ENCODE peak calls at places on chromosomes 2 and 18, in seven cellular contexts. One of them, this sample, is unnamed.

GRCh38 chr2:181904022-181904632 is 12.6 kb downstream of the ITPRID2 start:
- DNase-seq in uterus: no peak
- DNase-seq in IMR-90: peak; percentile 50
- DNase-seq in spleen: no peak
- DNase-seq in fibroblast of lung: peak; percentile 39
- DNase-seq in transverse colon: no peak
- DNase-seq in PC-9: peak; percentile 15
- DNase-seq in this sample: no peak

GRCh38 chr18:11956371-11957308 is 24.7 kb upstream of the IMPA2 start:
- DNase-seq in spleen: no peak
- DNase-seq in transverse colon: no peak
- DNase-seq in PC-9: no peak
- DNase-seq in uterus: no peak
- DNase-seq in fibroblast of lung: no peak
- DNase-seq in IMR-90: no peak
- DNase-seq in this sample: no peak

GRCh38 chr2:59922450-59922849 is 631.0 kb downstream of the BCL11A start:
- DNase-seq in spleen: no peak
- DNase-seq in fibroblast of lung: no peak
- DNase-seq in PC-9: no peak
- DNase-seq in transverse colon: no peak
- DNase-seq in IMR-90: no peak
- DNase-seq in uterus: no peak
- DNase-seq in this sample: no peak

GRCh38 chr2:118224144-118224887 is 136.0 kb downstream of the INSIG2 start:
- DNase-seq in transverse colon: peak; percentile 27
- DNase-seq in spleen: peak; percentile 86
- DNase-seq in fibroblast of lung: peak; percentile 22
- DNase-seq in uterus: no peak
- DNase-seq in IMR-90: no peak
- DNase-seq in PC-9: no peak
- DNase-seq in this sample: no peak

GRCh38 chr2:198004921-198005829 is 200.8 kb downstream of the PLCL1 start:
- DNase-seq in fibroblast of lung: no peak
- DNase-seq in transverse colon: peak; percentile 16
- DNase-seq in uterus: no peak
- DNase-seq in PC-9: no peak
- DNase-seq in IMR-90: no peak
- DNase-seq in spleen: no peak
- DNase-seq in this sample: no peak

GRCh38 chr2:69773201-69773600 is 31.3 kb downstream of the ANXA4 start:
- DNase-seq in uterus: no peak
- DNase-seq in fibroblast of lung: peak; percentile 66
- DNase-seq in PC-9: no peak
- DNase-seq in transverse colon: no peak
- DNase-seq in IMR-90: peak; percentile 59
- DNase-seq in spleen: no peak
- DNase-seq in this sample: no peak

GRCh38 chr2:3692375-3692774 is 11.0 kb upstream of the DCDC2C start:
- DNase-seq in IMR-90: peak; percentile 31
- DNase-seq in transverse colon: no peak
- DNase-seq in uterus: no peak
- DNase-seq in spleen: no peak
- DNase-seq in PC-9: no peak
- DNase-seq in fibroblast of lung: no peak
- DNase-seq in this sample: no peak

GRCh38 chr2:226031078-226031937 is 631.8 kb downstream of the NYAP2 start:
- DNase-seq in transverse colon: peak; percentile 17
- DNase-seq in fibroblast of lung: peak; percentile 80
- DNase-seq in IMR-90: peak; percentile 69
- DNase-seq in uterus: peak; percentile 60
- DNase-seq in spleen: peak; percentile 86
- DNase-seq in PC-9: peak; percentile 49
- DNase-seq in this sample: peak; percentile 57

GRCh38 chr18:68418881-68419280 is 296.0 kb downstream of the TMX3 start:
- DNase-seq in fibroblast of lung: peak; percentile 84
- DNase-seq in PC-9: no peak
- DNase-seq in transverse colon: no peak
- DNase-seq in IMR-90: peak; percentile 93
- DNase-seq in spleen: no peak
- DNase-seq in uterus: no peak
- DNase-seq in this sample: no peak

GRCh38 chr18:31596081-31596872 is 4.6 kb downstream of the TTR start:
- DNase-seq in IMR-90: no peak
- DNase-seq in spleen: no peak
- DNase-seq in uterus: no peak
- DNase-seq in fibroblast of lung: peak; percentile 53
- DNase-seq in PC-9: no peak
- DNase-seq in transverse colon: no peak
- DNase-seq in this sample: no peak

GRCh38 chr2:77479895-77480294 is 42.3 kb downstream of the LRRTM4 start:
- DNase-seq in transverse colon: no peak
- DNase-seq in spleen: no peak
- DNase-seq in PC-9: no peak
- DNase-seq in fibroblast of lung: peak; percentile 21
- DNase-seq in uterus: no peak
- DNase-seq in IMR-90: no peak
- DNase-seq in this sample: no peak

GRCh38 chr2:166384774-166385173 is 9.0 kb upstream of the SCN9A start:
- DNase-seq in fibroblast of lung: peak; percentile 23
- DNase-seq in spleen: no peak
- DNase-seq in PC-9: no peak
- DNase-seq in uterus: no peak
- DNase-seq in IMR-90: peak; percentile 52
- DNase-seq in transverse colon: no peak
- DNase-seq in this sample: no peak

GRCh38 chr2:178513876-178514275 is 33.6 kb downstream of the PLEKHA3 start:
- DNase-seq in PC-9: no peak
- DNase-seq in fibroblast of lung: peak; percentile 61
- DNase-seq in transverse colon: no peak
- DNase-seq in IMR-90: peak; percentile 33
- DNase-seq in spleen: no peak
- DNase-seq in uterus: no peak
- DNase-seq in this sample: no peak

GRCh38 chr2:193935114-193935513 is 1721.9 kb upstream of the SLC39A10 start:
- DNase-seq in fibroblast of lung: no peak
- DNase-seq in transverse colon: no peak
- DNase-seq in IMR-90: no peak
- DNase-seq in spleen: no peak
- DNase-seq in PC-9: no peak
- DNase-seq in uterus: no peak
- DNase-seq in this sample: no peak

GRCh38 chr2:140242889-140243288 is 1462.7 kb upstream of the NXPH2 start:
- DNase-seq in spleen: no peak
- DNase-seq in PC-9: no peak
- DNase-seq in fibroblast of lung: no peak
- DNase-seq in uterus: no peak
- DNase-seq in transverse colon: no peak
- DNase-seq in IMR-90: no peak
- DNase-seq in this sample: no peak

GRCh38 chr18:7987284-7987976 is 420.3 kb downstream of the PTPRM start:
- DNase-seq in transverse colon: no peak
- DNase-seq in spleen: no peak
- DNase-seq in IMR-90: peak; percentile 87
- DNase-seq in uterus: no peak
- DNase-seq in PC-9: no peak
- DNase-seq in fibroblast of lung: peak; percentile 85
- DNase-seq in this sample: no peak

GRCh38 chr2:124678043-124678442 is 653.0 kb downstream of the CNTNAP5 start:
- DNase-seq in fibroblast of lung: peak; percentile 23
- DNase-seq in spleen: no peak
- DNase-seq in transverse colon: no peak
- DNase-seq in uterus: no peak
- DNase-seq in PC-9: no peak
- DNase-seq in IMR-90: peak; percentile 33
- DNase-seq in this sample: no peak

GRCh38 chr2:106551466-106552130 is 64.4 kb downstream of the CD8B2 start:
- DNase-seq in spleen: no peak
- DNase-seq in PC-9: no peak
- DNase-seq in IMR-90: no peak
- DNase-seq in uterus: no peak
- DNase-seq in transverse colon: no peak
- DNase-seq in fibroblast of lung: no peak
- DNase-seq in this sample: no peak

GRCh38 chr2:65969161-65969560 is 465.8 kb upstream of the MEIS1 start:
- DNase-seq in PC-9: no peak
- DNase-seq in transverse colon: no peak
- DNase-seq in uterus: no peak
- DNase-seq in spleen: no peak
- DNase-seq in IMR-90: no peak
- DNase-seq in fibroblast of lung: no peak
- DNase-seq in this sample: no peak

GRCh38 chr2:234081970-234082822 is 31.7 kb downstream of the SPP2 start:
- DNase-seq in transverse colon: peak; percentile 55
- DNase-seq in PC-9: peak; percentile 61
- DNase-seq in fibroblast of lung: no peak
- DNase-seq in uterus: no peak
- DNase-seq in IMR-90: no peak
- DNase-seq in spleen: no peak
- DNase-seq in this sample: peak; percentile 76
- H3K27ac ChIP-seq in transverse colon: no peak overlapping the region
- H3K27ac ChIP-seq in PC-9: no peak overlapping the region
- H3K27ac ChIP-seq in fibroblast of lung: no peak overlapping the region
- H3K27ac ChIP-seq in uterus: no peak overlapping the region
- H3K27ac ChIP-seq in IMR-90: no peak overlapping the region
- H3K27ac ChIP-seq in spleen: no peak overlapping the region
- H3K27ac ChIP-seq in this sample: peak overlapping the region; percentile 3

DNA sequence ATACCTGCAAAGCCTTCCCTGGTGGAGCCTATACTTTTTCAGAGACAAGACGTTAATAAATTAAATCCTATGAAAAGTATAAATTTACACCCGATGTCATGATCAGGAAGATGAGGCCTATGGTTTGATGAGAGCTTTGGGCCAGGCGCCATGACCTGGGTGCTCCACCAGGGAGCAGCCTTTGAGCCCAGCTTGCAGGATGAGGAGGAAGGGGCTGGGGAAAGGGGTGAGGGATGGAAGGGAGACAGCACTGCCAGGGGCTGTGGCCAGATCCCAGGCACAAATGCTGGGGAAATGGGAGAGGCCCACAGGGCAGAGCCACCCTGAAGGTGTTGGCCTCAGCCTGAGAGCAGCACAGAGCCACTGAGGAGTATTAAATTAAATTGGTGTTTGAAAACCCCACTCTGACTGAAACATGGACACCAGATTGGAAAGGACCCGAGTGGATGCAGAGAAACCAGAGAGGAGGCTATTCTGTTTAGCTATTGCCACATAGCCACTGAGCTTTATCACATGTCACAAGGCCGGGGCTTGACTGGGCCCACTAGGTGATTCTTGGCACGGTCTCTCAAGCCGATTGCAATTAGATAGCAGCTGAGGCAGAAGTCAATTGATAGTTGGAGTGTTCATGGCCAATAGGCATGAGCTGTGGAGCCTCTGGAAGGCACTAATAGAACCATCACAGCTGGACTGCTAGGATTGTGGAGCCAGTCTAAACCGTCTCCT is 9.6 kb upstream of the FAHD2A start:
- DNase-seq in PC-9: no peak
- DNase-seq in transverse colon: no peak
- DNase-seq in IMR-90: no peak
- DNase-seq in fibroblast of lung: no peak
- DNase-seq in spleen: peak; percentile 59
- DNase-seq in uterus: no peak
- DNase-seq in this sample: no peak
- TF ChIP-seq CTCF in PC-9: no peak
- TF ChIP-seq CTCF in transverse colon: no peak
- TF ChIP-seq CTCF in IMR-90: no peak
- TF ChIP-seq CTCF in fibroblast of lung: no peak
- TF ChIP-seq CTCF in spleen: no peak
- TF ChIP-seq CTCF in uterus: no peak
- TF ChIP-seq CTCF in this sample: no peak

DNA sequence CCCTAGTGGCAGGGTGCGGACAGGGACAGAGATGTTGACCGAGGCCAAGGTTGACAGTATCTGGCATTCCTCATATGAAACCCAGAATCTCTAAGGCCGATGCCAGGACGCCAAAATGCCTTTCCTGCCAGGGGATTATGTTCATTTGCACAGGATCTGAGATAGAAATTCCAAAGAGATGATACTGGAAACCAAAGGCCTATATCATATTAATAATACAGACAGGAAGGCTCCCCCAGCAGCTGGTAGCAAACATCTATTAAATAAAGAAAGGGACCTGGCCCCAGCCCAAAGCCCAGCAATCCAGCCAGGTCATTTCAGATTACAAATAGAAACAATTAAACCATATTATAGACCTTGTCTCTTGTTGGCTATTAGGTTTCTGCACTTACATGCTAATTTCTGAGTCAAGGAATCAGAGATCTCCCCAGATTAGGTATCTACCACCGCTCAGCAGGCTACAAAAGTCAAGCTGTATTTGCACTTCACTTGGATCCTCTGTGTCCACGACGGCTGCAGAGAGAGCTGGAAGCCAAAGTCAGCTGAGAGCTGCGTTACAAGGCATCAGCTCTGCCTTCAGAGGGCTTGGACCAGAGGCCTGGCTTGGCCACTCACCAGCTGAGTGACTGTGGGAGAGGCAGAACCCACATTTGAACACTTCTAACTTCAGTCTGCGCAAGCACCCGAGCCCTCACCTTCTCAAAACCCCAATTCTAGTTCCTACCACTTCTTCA is 269.3 kb upstream of the SIX2 start:
- DNase-seq in PC-9: no peak
- DNase-seq in transverse colon: no peak
- DNase-seq in IMR-90: peak; percentile 34
- DNase-seq in uterus: no peak
- DNase-seq in fibroblast of lung: peak; percentile 38
- DNase-seq in spleen: no peak
- DNase-seq in this sample: no peak
- H3K4me1 ChIP-seq in PC-9: peaks cover 61% of the 10 kb centered on the region
- H3K4me1 ChIP-seq in transverse colon: no peaks in the 10 kb centered on the region
- H3K4me1 ChIP-seq in IMR-90: peaks cover 12% of the 10 kb centered on the region
- H3K4me1 ChIP-seq in uterus: no peaks in the 10 kb centered on the region
- H3K4me1 ChIP-seq in fibroblast of lung: no peaks in the 10 kb centered on the region
- H3K4me1 ChIP-seq in spleen: no peaks in the 10 kb centered on the region
- H3K4me1 ChIP-seq in this sample: no peaks in the 10 kb centered on the region

GRCh38 chr2:67566958-67567635 is 170.0 kb downstream of the ETAA1 start:
- DNase-seq in spleen: no peak
- DNase-seq in uterus: no peak
- DNase-seq in fibroblast of lung: peak; percentile 60
- DNase-seq in PC-9: no peak
- DNase-seq in transverse colon: no peak
- DNase-seq in IMR-90: peak; percentile 50
- DNase-seq in this sample: no peak

GRCh38 chr2:67565761-67566160 is 168.6 kb downstream of the ETAA1 start:
- DNase-seq in spleen: no peak
- DNase-seq in fibroblast of lung: peak; percentile 96
- DNase-seq in IMR-90: peak; percentile 95
- DNase-seq in PC-9: no peak
- DNase-seq in uterus: no peak
- DNase-seq in transverse colon: no peak
- DNase-seq in this sample: no peak

GRCh38 chr2:67564626-67565025 is 167.5 kb downstream of the ETAA1 start:
- DNase-seq in transverse colon: no peak
- DNase-seq in uterus: no peak
- DNase-seq in IMR-90: no peak
- DNase-seq in fibroblast of lung: no peak
- DNase-seq in PC-9: no peak
- DNase-seq in spleen: no peak
- DNase-seq in this sample: no peak

GRCh38 chr2:67567866-67568265 is 170.7 kb downstream of the ETAA1 start:
- DNase-seq in uterus: no peak
- DNase-seq in fibroblast of lung: peak; percentile 73
- DNase-seq in transverse colon: no peak
- DNase-seq in IMR-90: peak; percentile 63
- DNase-seq in spleen: no peak
- DNase-seq in PC-9: no peak
- DNase-seq in this sample: no peak

GRCh38 chr2:67566292-67566691 is 169.2 kb downstream of the ETAA1 start:
- DNase-seq in uterus: no peak
- DNase-seq in transverse colon: no peak
- DNase-seq in spleen: no peak
- DNase-seq in fibroblast of lung: peak; percentile 45
- DNase-seq in PC-9: no peak
- DNase-seq in IMR-90: no peak
- DNase-seq in this sample: no peak
- H3K27ac ChIP-seq in uterus: peak overlapping the region; percentile 38
- H3K27ac ChIP-seq in transverse colon: no peak overlapping the region
- H3K27ac ChIP-seq in spleen: no peak overlapping the region
- H3K27ac ChIP-seq in fibroblast of lung: no peak overlapping the region
- H3K27ac ChIP-seq in PC-9: no peak overlapping the region
- H3K27ac ChIP-seq in IMR-90: no peak overlapping the region
- H3K27ac ChIP-seq in this sample: no peak overlapping the region